ENCODE peak calls at places on chromosomes 16 and 17, in seven cellular contexts. O is cardiac muscle cell, V is MM.1S, H is tibial artery, B is prostate gland, W is neural progenitor cell, C is brain microvascular endothelial cell. F is an unnamed sample.

GRCh38 chr16:88415381-88416323 is 32.9 kb downstream of the ZNF469 start:
- DNase-seq in O (no peak), C (no peak), H (no peak), B (no peak), V (no peak), W (no peak), F (no peak)

GRCh38 chr17:18230288-18231141 is 5.1 kb downstream of the LLGL1 start:
- DNase-seq in V (no peak), W (no peak), H (no peak), B (no peak), O (no peak), C (no peak), F (no peak)

GRCh38 chr17:40559954-40560591 is 5.2 kb downstream of the CCR7 start:
- DNase-seq in H (peak; percentile 94), V (peak; percentile 74), O (peak; percentile 97), B (peak; percentile 93), C (peak; percentile 91), W (peak; percentile 91), F (peak; percentile 81)

GRCh38 chr17:9557846-9558245 is 17.8 kb downstream of the STX8 start:
- DNase-seq in W (no peak), O (no peak), C (no peak), V (no peak), H (no peak), B (no peak), F (no peak)

GRCh38 chr16:71722801-71723536 is 1.5 kb downstream of the PHLPP2 start:
- DNase-seq in H (peak; percentile 85), B (peak; percentile 59), V (peak; percentile 67), O (peak; percentile 78), C (peak; percentile 40), W (peak; percentile 90), F (peak; percentile 76)

GRCh38 chr16:23869052-23869451 is 33.3 kb downstream of the PRKCB start:
- DNase-seq in O (no peak), C (no peak), H (no peak), B (no peak), W (peak; percentile 57), V (no peak), F (no peak)

GRCh38 chr17:74040291-74040690 is 163.2 kb upstream of the RPL38 start:
- DNase-seq in O (no peak), B (no peak), W (no peak), V (no peak), H (no peak), C (no peak), F (no peak)

GRCh38 chr17:9228408-9229159 is 207.3 kb downstream of the NTN1 start:
- DNase-seq in B (no peak), C (no peak), V (no peak), W (no peak), O (peak; percentile 74), H (no peak), F (no peak)

GRCh38 chr17:266701-267656 is 85.5 kb upstream of the DOC2B start:
- DNase-seq in W (peak; percentile 40), C (no peak), O (peak; percentile 43), V (no peak), H (peak; percentile 65), B (no peak), F (no peak)

GRCh38 chr17:27559506-27559931 is 71.5 kb upstream of the LGALS9 start:
- DNase-seq in V (no peak), H (peak; percentile 73), O (peak; percentile 95), B (no peak), C (peak; percentile 54), W (no peak), F (no peak)
- TF ChIP-seq CTCF in V (no peak), H (no peak), O (peak; percentile 64), B (no peak), C (peak; percentile 63), W (no peak), F (no peak)

GRCh38 chr16:75432828-75433731 is at the start of gene CFDP1:
- DNase-seq in V (peak; percentile 91), W (peak; percentile 99), C (peak; percentile 89), O (peak; percentile 96), B (peak; percentile 96), H (peak; percentile 98), F (peak; percentile 98)
- TF ChIP-seq CTCF in V (no peak), W (no peak), C (no peak), O (no peak), B (peak; percentile 36), H (no peak), F (no peak)

DNA sequence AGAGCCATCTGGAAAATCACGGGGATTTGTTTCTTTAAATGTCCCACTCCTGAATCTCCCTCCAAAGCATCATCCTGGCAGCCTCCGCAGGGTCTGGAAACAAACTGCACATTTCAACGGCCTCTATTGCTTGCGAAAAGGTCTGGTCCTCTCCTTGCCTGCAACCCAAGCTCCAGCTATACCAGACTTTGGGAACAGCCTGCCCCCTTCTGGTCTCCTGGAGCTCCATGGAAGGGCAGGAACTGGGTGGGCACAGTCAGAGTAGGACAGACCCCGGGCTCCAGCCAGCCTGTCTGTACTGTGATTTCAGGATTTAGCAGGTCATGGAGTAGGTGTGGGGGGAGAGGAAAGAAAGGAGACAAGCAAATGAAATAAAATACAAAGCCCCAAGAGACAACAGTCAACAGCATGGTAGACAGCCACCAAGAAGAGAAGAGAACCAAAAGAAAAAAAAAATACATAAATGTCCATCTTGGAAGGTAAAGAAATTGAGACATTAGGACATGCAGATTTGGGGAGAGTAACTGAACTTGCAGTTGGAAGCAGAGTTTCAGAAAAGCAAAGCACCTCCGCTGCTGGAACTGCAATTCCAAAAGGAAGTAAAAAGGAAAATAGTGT is 2.7 kb downstream of the XYLT1 start:
- DNase-seq in V (peak; percentile 43), C (peak; percentile 14), B (peak; percentile 66), W (peak; percentile 84), H (peak; percentile 86), O (peak; percentile 74), F (no peak)
- TF ChIP-seq CTCF in V (peak; percentile 70), C (peak; percentile 77), B (peak; percentile 75), W (peak; percentile 89), H (peak; percentile 65), O (peak; percentile 84), F (peak; percentile 84)

GRCh38 chr17:1630662-1631061 is 2.0 kb upstream of the SLC43A2 start:
- DNase-seq in V (no peak), B (no peak), W (no peak), C (no peak), H (no peak), O (no peak), F (no peak)

GRCh38 chr17:1627219-1627986 is 1.2 kb downstream of the SLC43A2 start:
- DNase-seq in V (no peak), H (no peak), B (no peak), C (no peak), O (no peak), W (no peak), F (peak; percentile 66)

GRCh38 chr17:1627987-1628855 is at the start of gene SLC43A2:
- DNase-seq in O (peak; percentile 82), C (peak; percentile 56), V (peak; percentile 87), B (peak; percentile 81), H (peak; percentile 88), W (peak; percentile 96), F (peak; percentile 94)

GRCh38 chr17:1629647-1630310 is 1.1 kb upstream of the SLC43A2 start:
- DNase-seq in H (peak; percentile 83), W (peak; percentile 54), C (no peak), V (peak; percentile 66), O (peak; percentile 48), B (peak; percentile 53), F (peak; percentile 82)

DNA sequence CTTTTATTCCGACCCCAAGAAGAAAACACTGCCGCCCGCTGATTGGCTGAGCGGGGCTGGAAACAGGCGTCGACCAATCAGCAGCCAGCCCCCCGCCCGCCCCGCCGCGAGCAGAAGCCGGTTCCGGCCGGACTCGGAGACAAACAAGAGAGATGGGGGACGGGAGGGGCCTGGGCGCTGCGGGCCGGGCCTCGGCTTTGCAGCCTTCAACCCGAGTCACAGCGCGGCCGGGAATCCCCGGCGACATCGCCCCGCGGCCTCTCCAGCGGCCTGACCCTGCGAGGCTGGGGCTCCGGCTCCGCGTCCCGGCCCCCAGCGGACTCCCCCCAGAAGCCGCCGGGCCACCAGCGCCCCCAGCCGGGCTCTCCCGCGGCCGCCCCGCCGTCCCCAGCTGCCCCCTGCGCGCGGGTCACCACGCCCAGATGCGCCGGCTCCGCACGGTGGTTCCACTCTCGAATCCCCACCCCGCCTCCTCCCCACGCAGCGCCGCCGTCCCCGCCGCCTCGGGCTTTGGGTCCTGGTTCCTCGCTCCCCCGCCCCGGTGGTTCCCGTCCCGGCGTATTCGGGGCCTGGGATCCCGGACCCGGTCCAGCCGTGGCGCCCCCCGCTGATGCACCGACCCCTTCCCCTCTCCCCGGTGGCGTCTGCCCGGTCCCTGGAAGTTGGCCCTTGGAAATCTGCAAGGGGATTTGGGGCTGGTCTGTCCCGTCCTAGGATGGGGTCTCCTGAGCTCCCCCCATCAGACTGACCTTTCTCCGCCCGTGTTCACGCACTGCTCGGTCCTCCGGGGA is 417 bp upstream of the SLC43A2 start:
- DNase-seq in H (peak; percentile 97), B (peak; percentile 94), W (peak; percentile 98), O (peak; percentile 95), V (peak; percentile 94), C (peak; percentile 93), F (peak; percentile 97)
- TF ChIP-seq CTCF in H (peak; percentile 36), B (peak; percentile 59), W (peak; percentile 45), O (no peak), V (peak; percentile 26), C (no peak), F (peak; percentile 31)

GRCh38 chr16:57667069-57667525 is 1.0 kb upstream of the ADGRG3 start:
- DNase-seq in B (no peak), W (no peak), O (no peak), C (no peak), H (no peak), V (no peak), F (no peak)

GRCh38 chr16:57666353-57667068 is 1.6 kb upstream of the ADGRG3 start:
- DNase-seq in W (no peak), O (no peak), B (no peak), C (no peak), H (no peak), V (no peak), F (no peak)

GRCh38 chr16:57668630-57669475 is 747 bp downstream of the ADGRG3 start:
- DNase-seq in O (no peak), V (no peak), B (no peak), W (no peak), C (no peak), H (no peak), F (no peak)

GRCh38 chr16:57668259-57668563 is at the start of gene ADGRG3:
- DNase-seq in W (no peak), H (no peak), C (no peak), B (no peak), O (no peak), V (no peak), F (no peak)

GRCh38 chr16:57667526-57668258 is 414 bp upstream of the ADGRG3 start:
- DNase-seq in W (no peak), C (peak; percentile 13), O (peak; percentile 68), V (no peak), B (no peak), H (no peak), F (no peak)
- TF ChIP-seq CTCF in W (peak; percentile 36), C (peak; percentile 41), O (peak; percentile 16), V (peak; percentile 37), B (no peak), H (no peak), F (peak; percentile 20)